ENCODE peak calls at places on chromosomes 4 and X, in four cellular contexts. I, U, J and L are unnamed samples. For H3K27me3, the result is how much of the 10 kb centered on the place peaks cover.

GRCh38 chrX:30023451-30023850 is 191.9 kb upstream of the MAGEB2 start:
- DNase-seq in I (no peak), U (no peak), J (no peak), L (no peak)

GRCh38 chr4:150986085-150986484 is 29.0 kb downstream of the LRBA start:
- DNase-seq in I (no peak), U (no peak), J (no peak), L (no peak)

GRCh38 chrX:18890724-18891560 is 93.0 kb downstream of the PHKA2 start:
- DNase-seq in I (no peak), U (no peak), J (no peak), L (no peak)

GRCh38 chr4:107279729-107280128 is 243.6 kb upstream of the DKK2 start:
- DNase-seq in I (no peak), U (no peak), J (no peak), L (no peak)

GRCh38 chrX:623599-624323 is 6.8 kb upstream of the SHOX start:
- DNase-seq in I (no peak), U (no peak), J (no peak), L (no peak)

GRCh38 chr4:125132281-125132680 is 182.5 kb upstream of the FAT4 start:
- DNase-seq in I (no peak), U (no peak), J (no peak), L (no peak)

GRCh38 chrX:70444326-70445196 is at the start of gene DLG3:
- DNase-seq in I (no peak), U (no peak), J (peak), L (no peak)

GRCh38 chr4:95155759-95156451 is 392.9 kb downstream of the UNC5C start:
- DNase-seq in I (no peak), U (no peak), J (no peak), L (no peak)

GRCh38 chr4:6372649-6373525 is 99.5 kb downstream of the PPP2R2C start:
- DNase-seq in I (no peak), U (no peak), J (no peak), L (no peak)

GRCh38 chr4:145234086-145234694 is 53.8 kb upstream of the OTUD4 start:
- DNase-seq in I (peak), U (no peak), J (no peak), L (peak)

GRCh38 chr4:8821151-8821950 is 50.3 kb downstream of the HMX1 start:
- DNase-seq in I (no peak), U (no peak), J (no peak), L (no peak)

GRCh38 chr4:8819421-8820177 is 52.0 kb downstream of the HMX1 start:
- DNase-seq in I (no peak), U (no peak), J (no peak), L (no peak)

GRCh38 chr4:8818063-8818881 is 53.4 kb downstream of the HMX1 start:
- DNase-seq in I (no peak), U (no peak), J (no peak), L (no peak)

GRCh38 chr4:8819019-8819418 is 52.6 kb downstream of the HMX1 start:
- DNase-seq in I (no peak), U (no peak), J (no peak), L (no peak)

GRCh38 chr4:8820178-8821102 is 51.2 kb downstream of the HMX1 start:
- DNase-seq in I (no peak), U (no peak), J (no peak), L (no peak)
- H3K4me3 ChIP-seq in I (no peak), U (no peak), J (no peak), L (no peak)

GRCh38 chrX:129638917-129639316 is 15.8 kb downstream of the APLN start:
- DNase-seq in I (no peak), U (no peak), J (no peak), L (no peak)
- H3K27me3 ChIP-seq in I (under half), U (under half), J (under half), L (under half)

DNA sequence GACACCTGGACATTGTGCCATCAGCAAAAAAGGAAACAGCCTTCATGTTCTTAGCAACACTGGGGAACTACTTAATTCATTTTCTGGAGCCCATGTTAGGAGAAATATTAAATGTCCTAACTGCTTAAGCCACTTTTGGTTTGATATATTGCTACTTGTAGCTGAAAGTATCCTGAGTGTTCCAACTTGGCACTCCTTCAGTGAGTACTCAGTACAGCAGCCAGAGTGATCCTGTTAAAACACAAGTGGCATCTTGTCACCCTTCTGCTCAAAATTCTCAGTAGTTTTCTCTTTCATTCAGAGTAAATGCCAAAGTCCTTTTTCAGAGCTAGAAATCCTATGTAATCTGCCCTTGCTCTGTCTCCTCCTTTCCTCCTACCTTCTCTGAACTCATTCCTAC is 522.0 kb downstream of the GRID2 start:
- DNase-seq in I (peak), U (no peak), J (no peak), L (no peak)
- H3K4me3 ChIP-seq in I (no peak), U (no peak), J (no peak), L (no peak)

DNA sequence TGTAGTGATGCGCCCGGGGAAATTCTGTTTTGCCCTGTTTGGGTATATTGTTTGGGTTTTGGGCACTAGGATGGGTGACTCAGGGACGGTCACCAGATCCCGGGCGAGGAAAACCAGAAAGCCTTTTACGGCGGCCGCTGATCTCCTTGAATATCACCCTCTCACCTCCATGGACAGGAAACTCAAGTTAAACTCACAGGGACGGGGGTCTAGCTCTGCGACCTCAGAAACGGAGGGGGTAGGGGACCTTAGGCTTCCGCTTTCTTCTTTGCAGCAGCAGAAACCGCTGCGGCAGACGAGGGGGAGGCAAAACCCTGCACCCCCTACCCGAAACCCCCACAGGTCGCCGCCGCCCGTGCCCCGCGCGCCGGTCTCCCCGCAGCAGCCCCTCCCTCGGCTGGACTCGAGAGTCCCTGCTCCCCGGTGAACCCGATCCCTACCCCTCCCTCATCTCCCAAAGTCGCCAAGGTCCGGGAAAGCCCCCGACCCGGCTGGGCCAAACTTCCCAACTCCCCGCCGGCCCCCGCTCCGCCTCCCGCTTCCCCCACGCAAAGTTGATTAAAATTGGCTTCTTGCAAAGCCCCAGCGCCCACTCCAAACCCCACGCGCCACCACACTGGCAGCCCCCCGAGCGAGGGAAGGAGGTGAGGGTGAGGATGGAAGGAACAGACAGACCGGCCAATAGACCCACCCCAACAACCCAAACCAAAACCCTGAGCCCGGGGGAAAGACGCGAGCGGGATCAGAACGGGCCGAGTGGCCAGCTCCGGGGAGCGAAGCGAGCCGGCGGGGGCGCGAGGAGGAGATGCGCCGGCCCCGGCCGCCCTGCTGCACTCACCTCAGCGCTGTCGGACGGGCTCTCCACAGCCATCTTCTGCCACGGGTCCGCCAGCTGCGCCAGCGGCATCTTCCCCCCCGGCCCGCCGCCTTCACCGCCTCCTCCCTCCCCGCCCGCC is 705 bp downstream of the RPS6KA3 start:
- DNase-seq in I (peak), U (peak), J (peak), L (peak)
- H3K27me3 ChIP-seq in I (under half), U (under half), J (under half), L (under half)

DNA sequence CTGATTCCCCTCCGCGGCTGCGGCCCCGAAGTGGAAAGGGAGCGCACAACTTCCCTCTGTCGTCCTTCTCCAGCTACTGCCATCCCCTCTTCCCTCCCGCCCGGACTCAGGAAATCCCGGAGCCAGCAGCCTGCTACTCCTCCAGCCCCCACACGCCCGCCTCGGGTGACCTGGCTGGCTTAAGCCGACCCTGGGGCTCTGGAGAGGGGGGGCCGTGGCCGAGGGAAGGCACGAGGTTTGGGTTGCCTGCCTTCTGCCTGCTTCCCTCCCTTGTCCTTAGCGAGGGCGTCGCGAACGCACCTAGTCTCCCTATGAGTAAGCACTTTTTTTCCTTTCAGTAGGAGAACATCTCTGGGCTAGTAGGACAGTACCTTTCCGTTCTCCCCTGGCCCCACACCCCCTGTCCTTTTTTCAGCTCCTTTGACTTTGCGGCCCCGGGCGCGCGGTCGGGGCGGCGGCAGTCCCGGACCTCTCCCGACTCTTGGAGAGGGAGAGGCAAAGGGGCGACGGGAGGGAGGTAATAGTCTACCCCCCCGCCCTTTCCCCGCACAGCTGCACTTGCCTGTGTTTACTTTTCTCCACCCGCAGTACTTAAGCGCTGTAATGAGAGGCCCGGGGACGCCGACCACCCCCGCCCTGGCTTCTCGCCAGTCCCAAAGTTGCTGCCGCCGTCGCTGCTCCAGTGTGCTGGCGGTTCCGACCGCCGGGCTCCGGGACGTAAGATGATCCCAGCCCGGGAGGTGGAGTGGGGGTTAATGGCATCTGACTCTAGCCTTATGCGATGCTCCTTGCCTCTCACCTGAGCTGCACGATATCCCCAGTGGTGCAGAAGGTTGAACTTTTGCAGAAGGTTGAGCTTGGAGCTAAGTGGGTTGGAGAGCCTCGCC is 874 bp downstream of the PLS3 start:
- DNase-seq in I (peak), U (peak), J (peak), L (peak)
- H3K4me3 ChIP-seq in I (peak), U (peak), J (peak), L (peak)